ENCODE peak calls at places on chromosomes 11 and 22, in four cellular contexts. T, C, J and F are unnamed samples.

GRCh38 chr22:20937031-20937793 is 20.0 kb downstream of the CRKL start:
- DNase-seq in T (no peak), J (no peak), C (no peak), F (peak; percentile 80)

GRCh38 chr22:38706101-38706884 is 549 bp downstream of the GTPBP1 start:
- DNase-seq in J (peak; percentile 61), C (peak; percentile 38), T (no peak), F (peak; percentile 60)

GRCh38 chr22:44595841-44596341 is 97.9 kb upstream of the RTL6 start:
- DNase-seq in J (no peak), C (no peak), T (no peak), F (no peak)

GRCh38 chr11:12727556-12728070 is 53.4 kb downstream of the TEAD1 start:
- DNase-seq in T (no peak), J (no peak), C (no peak), F (no peak)

GRCh38 chr11:69918231-69918937 is 99.2 kb upstream of the FGF3 start:
- DNase-seq in J (peak; percentile 3), C (no peak), T (peak; percentile 71), F (peak; percentile 74)

GRCh38 chr11:129222158-129222557 is 30.0 kb upstream of the ARHGAP32 start:
- DNase-seq in T (no peak), J (no peak), C (no peak), F (no peak)

GRCh38 chr11:116605543-116605942 is 167.2 kb downstream of the BUD13 start:
- DNase-seq in J (peak; percentile 19), T (no peak), C (peak; percentile 95), F (peak; percentile 30)

GRCh38 chr22:36289406-36289870 is 36.5 kb downstream of the APOL1 start:
- DNase-seq in T (no peak), C (no peak), J (no peak), F (no peak)

GRCh38 chr11:18714443-18714780 is 11.6 kb downstream of the IGSF22 start:
- DNase-seq in T (no peak), J (no peak), C (no peak), F (no peak)

GRCh38 chr11:76380161-76380976 is 563 bp downstream of the THAP12 start:
- DNase-seq in T (no peak), C (peak; percentile 50), J (peak; percentile 23), F (no peak)

GRCh38 chr11:105935791-105936190 is 86.2 kb downstream of the MSANTD4 start:
- DNase-seq in J (no peak), C (peak; percentile 21), T (no peak), F (no peak)

GRCh38 chr22:19991395-19991644 is 25.3 kb downstream of the ARVCF start:
- DNase-seq in T (no peak), J (no peak), C (no peak), F (no peak)

GRCh38 chr22:38086942-38087341 is 3.0 kb upstream of the SLC16A8 start:
- DNase-seq in C (no peak), J (no peak), T (no peak), F (no peak)

GRCh38 chr11:110787680-110788079 is 75.4 kb upstream of the ARHGAP20 start:
- DNase-seq in C (no peak), J (no peak), T (no peak), F (no peak)

GRCh38 chr11:73140213-73141030 is 1.7 kb downstream of the FCHSD2 start:
- DNase-seq in J (no peak), T (no peak), C (peak; percentile 45), F (peak; percentile 48)

GRCh38 chr22:35638408-35638807 is 9.8 kb upstream of the APOL6 start:
- DNase-seq in T (peak; percentile 95), C (no peak), J (peak; percentile 71), F (no peak)

GRCh38 chr11:19441752-19442553 is 201.2 kb upstream of the E2F8 start:
- DNase-seq in J (no peak), C (no peak), T (no peak), F (peak; percentile 74)

GRCh38 chr11:31606893-31607292 is 97.3 kb downstream of the ELP4 start:
- DNase-seq in J (no peak), C (no peak), T (no peak), F (no peak)

GRCh38 chr11:64790205-64791095 is 12.1 kb upstream of the SF1 start:
- DNase-seq in T (no peak), J (no peak), C (no peak), F (no peak)

GRCh38 chr22:38175206-38176118 is 6.2 kb downstream of the PLA2G6 start:
- DNase-seq in J (no peak), T (no peak), C (no peak), F (no peak)

GRCh38 chr11:3146612-3147256 is 18.4 kb downstream of the OSBPL5 start:
- DNase-seq in T (no peak), J (no peak), C (no peak), F (no peak)

GRCh38 chr22:22538226-22538989 is 18.3 kb upstream of the ZNF280A start:
- DNase-seq in T (no peak), J (no peak), C (no peak), F (no peak)

GRCh38 chr11:77611921-77612320 is 22.2 kb downstream of the AQP11 start:
- DNase-seq in C (no peak), J (no peak), T (no peak), F (no peak)

GRCh38 chr11:80873309-80873999 is 1432.6 kb upstream of the TENM4 start:
- DNase-seq in J (no peak), T (no peak), C (no peak), F (no peak)

GRCh38 chr22:28909375-28909774 is 26.0 kb downstream of the ZNRF3 start:
- DNase-seq in C (no peak), T (no peak), J (no peak), F (no peak)

GRCh38 chr22:28915969-28916368 is 32.6 kb downstream of the ZNRF3 start:
- DNase-seq in J (no peak), T (no peak), C (no peak), F (no peak)

GRCh38 chr22:28911279-28911640 is 27.9 kb downstream of the ZNRF3 start:
- DNase-seq in J (no peak), T (no peak), C (no peak), F (no peak)

GRCh38 chr22:28910575-28911278 is 27.4 kb downstream of the ZNRF3 start:
- DNase-seq in C (no peak), T (no peak), J (no peak), F (no peak)

DNA sequence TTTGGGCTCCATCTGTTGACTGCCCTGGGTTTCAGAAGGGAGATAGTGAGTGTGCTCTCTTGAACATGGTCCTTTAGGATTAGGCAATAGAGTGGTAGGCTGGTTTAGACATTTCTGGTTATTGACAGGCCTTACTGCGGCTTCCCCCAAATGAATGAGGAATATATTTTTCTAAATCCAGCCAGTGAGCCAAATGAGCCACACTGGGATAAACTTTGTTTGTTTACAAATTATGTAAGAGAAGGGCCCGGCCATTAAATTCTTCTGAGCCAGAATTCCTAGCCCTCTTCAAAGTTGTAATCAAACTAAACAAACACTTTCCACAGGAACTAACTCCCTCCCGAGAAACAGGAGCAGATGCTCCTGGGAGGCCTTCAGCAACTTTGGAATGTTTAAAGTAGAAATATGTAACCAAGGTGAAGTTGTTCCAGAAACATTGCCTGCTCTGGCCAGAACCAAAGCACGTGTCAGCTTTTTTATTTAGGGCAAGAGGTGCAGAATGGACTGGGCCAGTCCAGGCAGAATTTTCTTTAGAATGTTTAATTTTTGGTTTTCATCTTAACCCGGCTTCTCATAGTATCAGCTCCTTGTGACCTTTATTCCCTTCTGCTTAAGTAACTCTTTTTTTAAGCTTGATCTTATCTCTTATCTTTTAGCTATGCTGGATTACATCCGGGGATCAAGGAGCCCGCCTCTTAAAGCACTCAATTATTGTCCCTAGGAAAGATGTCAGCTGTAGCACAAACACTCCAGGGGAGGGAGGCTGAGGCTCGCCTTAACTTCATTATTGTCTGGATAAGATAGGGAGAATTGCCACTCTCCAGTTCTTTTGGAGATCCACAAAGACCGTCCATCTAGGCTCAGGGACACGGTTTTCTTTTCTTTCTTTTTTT is 28.7 kb downstream of the ZNRF3 start:
- DNase-seq in J (no peak), C (no peak), T (no peak), F (no peak)
- TF ChIP-seq POLR2AphosphoS5 in J (no peak), C (no peak), T (no peak), F (peak; percentile 7)

DNA sequence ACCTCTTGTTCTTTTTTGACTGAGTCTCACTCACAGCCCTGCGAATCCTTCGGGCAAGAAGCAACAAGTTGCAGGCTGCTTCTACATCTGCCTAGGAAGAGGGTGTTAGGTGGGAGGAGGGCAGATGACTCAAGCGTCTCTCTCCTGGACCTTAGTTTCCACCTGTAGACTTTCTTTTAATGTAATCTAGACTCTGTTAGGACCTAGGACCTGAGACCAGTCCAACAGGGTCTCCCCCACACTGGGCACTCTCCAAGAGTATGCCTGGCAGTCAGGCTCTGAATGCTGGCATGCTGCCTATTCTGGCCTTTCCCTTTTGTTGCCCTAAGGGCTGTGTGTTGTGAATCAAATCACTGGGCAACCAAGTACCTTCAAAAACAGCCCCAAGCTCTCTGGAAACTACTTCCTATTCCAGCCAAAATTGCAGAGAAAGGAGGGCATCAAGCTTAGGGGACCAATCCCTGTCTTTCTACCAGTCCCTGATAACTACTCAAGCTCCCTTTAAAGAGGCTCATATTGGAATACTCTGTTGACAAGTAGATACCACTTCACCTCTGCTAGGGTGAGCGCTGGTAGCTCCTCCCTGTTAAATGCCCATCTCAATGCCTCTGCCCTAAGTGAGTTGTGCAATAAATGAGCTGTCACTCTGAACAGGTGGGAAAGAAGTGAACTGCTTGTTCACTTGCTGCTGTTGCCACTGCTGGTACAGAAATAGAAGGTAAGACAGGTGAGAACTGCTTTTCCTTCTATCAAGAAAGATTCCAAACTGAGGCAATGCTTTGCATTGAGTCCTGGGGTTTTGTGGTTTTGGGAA is at the start of gene BBOX1:
- DNase-seq in T (no peak), C (peak; percentile 11), J (no peak), F (no peak)
- H3K4me1 ChIP-seq in T (peaks cover 12% of the 10 kb centered on the region), C (peaks cover 8% of the 10 kb centered on the region), J (peaks cover 6% of the 10 kb centered on the region), F (no peaks in the 10 kb centered on the region)

GRCh38 chr11:86577663-86578636 is 94.5 kb downstream of the ME3 start:
- DNase-seq in T (no peak), C (no peak), J (peak; percentile 80), F (no peak)
- TF ChIP-seq POLR2AphosphoS5 in T (no peak), C (no peak), J (peak; percentile 55), F (no peak)

DNA sequence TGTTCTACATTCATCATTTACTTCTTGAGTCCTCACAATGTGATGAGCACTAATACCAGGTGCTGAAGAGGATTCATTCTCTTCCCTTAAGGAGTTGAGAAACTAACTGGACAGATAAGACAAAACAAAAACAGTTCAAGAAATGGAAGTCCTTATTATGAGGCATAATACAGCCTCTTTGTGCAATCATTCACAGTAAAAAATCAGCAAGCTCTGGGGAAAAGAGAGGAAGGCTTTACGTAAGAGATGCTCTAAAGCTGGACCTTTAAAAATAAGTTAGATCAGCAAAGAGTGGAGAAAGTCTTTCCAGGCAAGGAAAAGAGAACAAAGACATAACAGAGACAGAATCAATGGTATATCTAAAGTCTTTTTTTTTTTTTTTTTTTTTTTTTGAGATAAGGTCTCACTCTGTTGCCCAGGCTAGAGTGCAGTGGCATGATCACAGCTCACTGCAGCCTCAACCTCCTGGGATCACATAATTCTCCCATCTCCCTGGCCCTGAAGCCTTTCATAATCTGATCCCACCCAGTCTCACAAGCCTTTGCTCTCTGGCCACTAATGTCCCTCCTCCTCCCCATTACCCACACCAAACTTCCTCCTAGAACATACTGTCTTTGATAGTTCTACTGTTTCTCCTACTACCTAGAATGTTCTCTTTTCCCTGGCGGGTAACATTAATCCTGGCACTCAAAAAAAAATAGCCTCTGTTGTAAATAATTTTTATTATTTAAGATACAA is 40.9 kb downstream of the MRTFA start:
- DNase-seq in J (no peak), C (no peak), T (no peak), F (no peak)
- H3K4me1 ChIP-seq in J (peaks cover 64% of the 10 kb centered on the region), C (peaks cover 20% of the 10 kb centered on the region), T (peaks cover 50% of the 10 kb centered on the region), F (peaks cover 85% of the 10 kb centered on the region)